ENCODE peak calls at places on chromosomes 13 and 19, in four cellular contexts. B, N, R and I are unnamed samples. For H3K4me1, the result is how much of the 10 kb centered on the place peaks cover.

GRCh38 chr13:75368167-75368566 is 113.8 kb downstream of the TBC1D4 start:
- DNase-seq in B (no peak), R (no peak), N (no peak), I (peak)

GRCh38 chr19:49512970-49513745 is 697 bp downstream of the FCGRT start:
- DNase-seq in R (no peak), N (peak), B (peak), I (peak)

GRCh38 chr19:45178262-45179062 is at the start of gene BLOC1S3:
- DNase-seq in N (peak), B (peak), R (peak), I (peak)

GRCh38 chr13:77789386-77789785 is 91.9 kb downstream of the SLAIN1 start:
- DNase-seq in R (no peak), N (no peak), B (no peak), I (no peak)

GRCh38 chr19:29378126-29378525 is 147.7 kb upstream of the VSTM2B start:
- DNase-seq in B (no peak), N (peak), R (no peak), I (no peak)

GRCh38 chr13:111999352-111999751 is 67.6 kb upstream of the SOX1 start:
- DNase-seq in B (no peak), N (no peak), R (no peak), I (no peak)

GRCh38 chr19:33933931-33934330 is 137.3 kb downstream of the KCTD15 start:
- DNase-seq in B (no peak), R (no peak), N (no peak), I (no peak)

GRCh38 chr13:39263531-39263930 is 225.3 kb downstream of the NHLRC3 start:
- DNase-seq in N (no peak), B (no peak), R (no peak), I (no peak)

GRCh38 chr13:29509999-29510586 is 85.4 kb downstream of the SLC7A1 start:
- DNase-seq in R (no peak), N (no peak), B (no peak), I (no peak)

GRCh38 chr13:29508130-29508873 is 87.2 kb downstream of the SLC7A1 start:
- DNase-seq in N (peak), B (peak), R (peak), I (peak)

GRCh38 chr13:29510698-29511438 is 84.6 kb downstream of the SLC7A1 start:
- DNase-seq in R (no peak), B (no peak), N (no peak), I (no peak)

GRCh38 chr13:29507356-29507755 is 88.1 kb downstream of the SLC7A1 start:
- DNase-seq in N (no peak), B (no peak), R (no peak), I (no peak)

DNA sequence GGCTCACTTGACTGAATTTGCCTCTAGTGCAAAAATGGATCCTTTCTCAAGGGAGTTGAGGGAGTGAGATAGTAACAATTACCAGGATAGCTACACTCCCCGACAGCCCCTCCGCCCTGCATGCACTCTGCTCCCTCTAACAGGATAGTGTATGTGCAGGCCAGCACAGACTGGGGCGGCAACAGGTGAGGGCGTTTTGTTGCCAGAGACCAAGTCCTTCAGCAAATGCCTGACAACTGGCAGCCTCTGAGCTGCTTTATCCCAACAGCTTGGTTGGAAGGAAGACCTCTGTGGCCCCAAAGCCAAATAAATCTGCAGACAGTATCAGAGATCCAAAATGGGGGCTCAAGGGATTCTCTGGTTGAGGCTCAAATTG is 86.6 kb downstream of the SLC7A1 start:
- DNase-seq in B (no peak), R (no peak), N (no peak), I (no peak)
- H2BK12ac ChIP-seq in B (no peak), R (no peak), N (no peak), I (no peak)

DNA sequence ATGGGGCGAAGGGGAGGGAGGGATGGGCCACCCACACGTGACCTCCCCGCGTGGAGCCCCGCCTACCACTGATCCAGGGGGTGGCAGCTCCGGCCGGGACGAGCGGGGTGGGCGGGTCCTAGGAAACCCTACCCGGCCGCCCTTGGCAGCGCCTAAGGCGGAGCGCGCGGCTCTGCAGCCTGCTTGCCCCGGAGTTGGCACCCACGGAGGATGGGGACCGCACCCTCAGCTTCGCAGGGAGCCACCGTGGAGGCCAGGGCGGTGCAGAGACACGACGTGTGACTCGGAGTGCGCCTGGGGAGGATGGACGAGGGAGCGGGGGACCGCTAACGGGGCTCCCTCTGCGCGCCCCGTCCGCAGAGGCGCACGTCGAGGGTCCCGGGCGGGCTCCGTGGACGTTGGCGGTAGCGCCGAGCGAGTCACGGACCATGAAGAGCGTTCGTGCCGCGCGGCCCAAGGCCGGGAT is at the start of gene RGS9BP:
- DNase-seq in R (no peak), B (peak), N (peak), I (peak)
- H3K4me1 ChIP-seq in R (under half), B (under half), N (under half), I (under half)

DNA sequence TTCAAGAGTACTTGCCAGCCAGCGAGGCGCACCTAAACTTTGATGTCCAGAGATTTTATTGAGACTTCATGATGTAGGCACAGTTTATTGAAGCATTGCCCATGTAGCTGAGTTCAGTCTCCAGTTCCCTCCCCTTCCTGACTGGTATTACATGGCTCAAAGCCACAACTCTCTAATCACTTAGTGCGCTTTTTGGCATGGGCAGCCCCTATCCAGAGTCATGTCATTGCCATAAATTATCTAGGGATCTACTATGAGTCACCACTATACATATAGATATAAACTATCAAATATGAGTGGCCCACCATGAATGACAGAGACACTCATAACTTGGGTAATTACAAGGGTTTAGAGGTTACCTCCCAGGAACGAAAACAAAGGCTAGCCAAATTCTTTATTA is 7.7 kb downstream of the ZNF614 start:
- DNase-seq in B (no peak), R (no peak), N (no peak), I (no peak)
- H2BK120ac ChIP-seq in B (no peak), R (no peak), N (no peak), I (no peak)

GRCh38 chr13:30422056-30422914 is at the start of gene UBE2L5:
- DNase-seq in B (peak), N (peak), R (no peak), I (peak)
- H2BK12ac ChIP-seq in B (no peak), N (no peak), R (peak), I (peak)

GRCh38 chr19:35090160-35090794 is 25.3 kb upstream of the FXYD3 start:
- DNase-seq in R (no peak), B (peak), N (peak), I (peak)
- H3K4me1 ChIP-seq in R (under half), B (under half), N (under half), I (under half)

GRCh38 chr13:109271991-109272454 is 514.4 kb downstream of the IRS2 start:
- DNase-seq in B (no peak), N (no peak), R (no peak), I (peak)

GRCh38 chr13:109271555-109271954 is 514.8 kb downstream of the IRS2 start:
- DNase-seq in N (no peak), R (no peak), B (no peak), I (no peak)

GRCh38 chr13:109274188-109274821 is 512.1 kb downstream of the IRS2 start:
- DNase-seq in B (peak), R (peak), N (peak), I (peak)

GRCh38 chr13:109272595-109273325 is 513.6 kb downstream of the IRS2 start:
- DNase-seq in N (no peak), B (no peak), R (no peak), I (peak)

GRCh38 chr13:109273326-109273751 is 513.0 kb downstream of the IRS2 start:
- DNase-seq in B (no peak), R (no peak), N (no peak), I (peak)
- H2BK120ac ChIP-seq in B (no peak), R (no peak), N (no peak), I (no peak)

GRCh38 chr19:7562646-7563393 is 27.3 kb downstream of the PNPLA6 start:
- DNase-seq in N (peak), B (no peak), R (no peak), I (no peak)
- H2BK12ac ChIP-seq in N (no peak), B (no peak), R (no peak), I (no peak)